ENCODE peak calls at places on chromosomes 4 and X, in ten cellular contexts. B is right cardiac atrium; R is ACHN; M is naive B cell; Z is HT1080; Y is NCI-H748 treated with DMSO at 0.1 percent for 48 hours; T is AG09309; G is fibroblast of lung; I is activated T-cell treated with anti-CD3 and anti-CD28 coated beads for 1 hour; L is activated naive CD4-positive, alpha-beta T cell treated with anti-CD3 and anti-CD28 coated beads, Interleukin-2, amount 10 ng/mL, durations not matched to agents 7 days and 5 days. K is an unnamed sample.

GRCh38 chr4:29037501-29037900 is 1682.7 kb upstream of the PCDH7 start:
- DNase-seq in B (no peak), R (no peak), M (no peak), Z (no peak), Y (no peak), T (no peak), G (no peak), I (no peak), L (no peak), K (no peak)

GRCh38 chrX:85108165-85108564 is 104.5 kb downstream of the APOOL start:
- DNase-seq in B (no peak), R (no peak), M (no peak), Z (peak; percentile 1), Y (no peak), T (no peak), G (no peak), I (no peak), L (no peak), K (no peak)

GRCh38 chr4:117755438-117755837 is 278.8 kb upstream of the NDST3 start:
- DNase-seq in B (no peak), R (no peak), M (no peak), Z (no peak), Y (no peak), T (no peak), G (no peak), I (no peak), L (no peak), K (no peak)

GRCh38 chrX:10350221-10350620 is 193.4 kb downstream of the CLCN4 start:
- DNase-seq in B (no peak), R (no peak), M (no peak), Z (no peak), Y (no peak), T (no peak), G (no peak), I (no peak), L (no peak), K (no peak)

GRCh38 chr4:67250497-67250896 is 294.8 kb downstream of the CENPC start:
- DNase-seq in B (no peak), R (no peak), M (no peak), Z (no peak), Y (no peak), T (no peak), G (no peak), I (no peak), L (no peak), K (no peak)

GRCh38 chrX:94961730-94962129 is 1287.7 kb downstream of the FAM133A start:
- DNase-seq in B (no peak), R (no peak), M (no peak), Z (no peak), Y (no peak), T (no peak), G (no peak), I (no peak), L (no peak), K (no peak)

GRCh38 chrX:137166591-137166990 is 132.8 kb upstream of the GPR101 start:
- DNase-seq in B (no peak), R (no peak), M (no peak), Z (no peak), Y (no peak), T (no peak), G (no peak), I (no peak), L (peak; percentile 28), K (peak; percentile 24)

GRCh38 chr4:10787365-10787764 is 102.8 kb upstream of the CLNK start:
- DNase-seq in B (no peak), R (no peak), M (no peak), Z (no peak), Y (no peak), T (no peak), G (no peak), I (no peak), L (no peak), K (no peak)

GRCh38 chr4:157514711-157515110 is 294.2 kb downstream of the GRIA2 start:
- DNase-seq in B (no peak), R (no peak), M (no peak), Z (peak; percentile 36), Y (peak; percentile 4), T (no peak), G (no peak), I (no peak), L (no peak), K (peak; percentile 62)

GRCh38 chr4:2954358-2955185 is 8.6 kb downstream of the NOP14 start:
- DNase-seq in B (no peak), R (no peak), M (no peak), Z (no peak), Y (no peak), T (no peak), G (no peak), I (no peak), L (peak; percentile 62), K (no peak)

GRCh38 chr4:151408380-151408629 is 671 bp upstream of the FHIP1A start:
- DNase-seq in B (no peak), R (no peak), M (no peak), Z (peak; percentile 8), Y (no peak), T (no peak), G (no peak), I (no peak), L (no peak), K (no peak)

GRCh38 chr4:17206829-17207773 is 304.8 kb downstream of the QDPR start:
- DNase-seq in B (no peak), R (no peak), M (no peak), Z (no peak), Y (peak; percentile 29), T (no peak), G (no peak), I (no peak), L (no peak), K (no peak)

GRCh38 chrX:48695524-48695875 is 1.0 kb upstream of the SUV39H1 start:
- DNase-seq in B (no peak), R (peak; percentile 1), M (no peak), Z (peak; percentile 12), Y (no peak), T (no peak), G (no peak), I (no peak), L (no peak), K (no peak)

GRCh38 chr4:53573696-53574095 is 17.6 kb downstream of the LNX1 start:
- DNase-seq in B (no peak), R (no peak), M (no peak), Z (peak; percentile 84), Y (no peak), T (no peak), G (no peak), I (no peak), L (no peak), K (no peak)

GRCh38 chr4:139502312-139502946 is 48.5 kb downstream of the RAB33B start:
- DNase-seq in B (no peak), R (no peak), M (no peak), Z (no peak), Y (no peak), T (no peak), G (no peak), I (no peak), L (no peak), K (no peak)

GRCh38 chrX:51894697-51895336 is 1.4 kb downstream of the MAGED1 start:
- DNase-seq in B (no peak), R (no peak), M (peak; percentile 18), Z (no peak), Y (no peak), T (no peak), G (peak; percentile 36), I (no peak), L (no peak), K (peak; percentile 48)

GRCh38 chr4:127291316-127291715 is 341.4 kb upstream of the INTU start:
- DNase-seq in B (no peak), R (no peak), M (no peak), Z (no peak), Y (no peak), T (no peak), G (no peak), I (no peak), L (no peak), K (no peak)

GRCh38 chr4:145130788-145131398 is 32.8 kb downstream of the ABCE1 start:
- DNase-seq in B (no peak), R (peak; percentile 3), M (no peak), Z (peak; percentile 39), Y (no peak), T (peak; percentile 79), G (peak; percentile 62), I (no peak), L (no peak), K (no peak)

GRCh38 chr4:15895517-15895916 is 43.0 kb downstream of the FGFBP1 start:
- DNase-seq in B (no peak), R (no peak), M (no peak), Z (no peak), Y (no peak), T (no peak), G (no peak), I (no peak), L (no peak), K (no peak)

GRCh38 chr4:38281416-38282071 is 321.3 kb downstream of the PTTG2 start:
- DNase-seq in B (no peak), R (no peak), M (no peak), Z (no peak), Y (no peak), T (no peak), G (peak; percentile 63), I (no peak), L (no peak), K (no peak)

GRCh38 chr4:40187386-40187913 is 9.4 kb upstream of the RHOH start:
- DNase-seq in B (no peak), R (no peak), M (no peak), Z (no peak), Y (no peak), T (no peak), G (no peak), I (no peak), L (no peak), K (no peak)

GRCh38 chrX:72539822-72540221 is 32.8 kb downstream of the HDAC8 start:
- DNase-seq in B (no peak), R (no peak), M (no peak), Z (no peak), Y (no peak), T (no peak), G (no peak), I (no peak), L (no peak), K (peak; percentile 29)

GRCh38 chr4:153409924-153410501 is 56.1 kb upstream of the TMEM131L start:
- DNase-seq in B (no peak), R (no peak), M (no peak), Z (no peak), Y (no peak), T (no peak), G (peak; percentile 9), I (no peak), L (no peak), K (no peak)

GRCh38 chr4:145799225-145799624 is 119.3 kb downstream of the C4orf51 start:
- DNase-seq in B (no peak), R (no peak), M (no peak), Z (no peak), Y (no peak), T (no peak), G (no peak), I (no peak), L (no peak), K (no peak)

GRCh38 chr4:119046263-119046662 is 89.4 kb upstream of the MYOZ2 start:
- DNase-seq in B (peak; percentile 78), R (no peak), M (no peak), Z (no peak), Y (no peak), T (no peak), G (no peak), I (no peak), L (no peak), K (no peak)

GRCh38 chrX:134676440-134676839 is 18.2 kb upstream of the PLAC1 start:
- DNase-seq in B (no peak), R (no peak), M (no peak), Z (peak; percentile 65), Y (no peak), T (no peak), G (peak; percentile 57), I (no peak), L (no peak), K (no peak)

GRCh38 chrX:107119281-107119680 is 659 bp upstream of the RBM41 start:
- DNase-seq in B (no peak), R (no peak), M (no peak), Z (no peak), Y (no peak), T (no peak), G (no peak), I (no peak), L (no peak), K (no peak)

K was measured in D341Med.